ENCODE peak calls at places on chromosomes 2 and 18, in seven cellular contexts. H, I, L, R, A, B and K are unnamed samples.

GRCh38 chr2:20604957-20605381 is 45.9 kb downstream of the HS1BP3 start:
- DNase-seq in H (no peak), I (peak), L (peak), R (peak), A (peak), B (peak), K (peak)

GRCh38 chr2:139790807-139791206 is 1010.6 kb upstream of the NXPH2 start:
- DNase-seq in H (no peak), I (no peak), L (no peak), R (peak), A (no peak), B (peak), K (peak)

GRCh38 chr18:74517236-74517630 is 17.1 kb upstream of the CNDP1 start:
- DNase-seq in H (no peak), I (no peak), L (peak), R (no peak), A (no peak), B (no peak), K (no peak)

GRCh38 chr2:65477590-65477989 is 45.2 kb upstream of the SPRED2 start:
- DNase-seq in H (no peak), I (no peak), L (no peak), R (peak), A (no peak), B (no peak), K (no peak)

GRCh38 chr2:20225294-20226151 is 593 bp upstream of the SDC1 start:
- DNase-seq in H (peak), I (peak), L (peak), R (peak), A (no peak), B (peak), K (peak)

GRCh38 chr2:173571887-173572680 is 217.4 kb downstream of the CDCA7 start:
- DNase-seq in H (no peak), I (no peak), L (no peak), R (peak), A (no peak), B (no peak), K (no peak)

GRCh38 chr18:44779893-44780292 is 99.2 kb downstream of the SETBP1 start:
- DNase-seq in H (no peak), I (no peak), L (no peak), R (no peak), A (no peak), B (no peak), K (no peak)

GRCh38 chr18:59141294-59142068 is 1.8 kb downstream of the SEC11C start:
- DNase-seq in H (no peak), I (no peak), L (no peak), R (no peak), A (no peak), B (no peak), K (no peak)

GRCh38 chr2:173066887-173067676 is 8.6 kb upstream of the MAP3K20 start:
- DNase-seq in H (no peak), I (no peak), L (no peak), R (no peak), A (no peak), B (no peak), K (no peak)

GRCh38 chr18:23399067-23399466 is 54.0 kb upstream of the RIOK3 start:
- DNase-seq in H (no peak), I (no peak), L (no peak), R (no peak), A (no peak), B (no peak), K (no peak)

GRCh38 chr2:43605079-43605655 is 9.3 kb upstream of the THADA start:
- DNase-seq in H (peak), I (peak), L (no peak), R (peak), A (no peak), B (peak), K (peak)

GRCh38 chr2:149039213-149039724 is 770 bp downstream of the LYPD6B start:
- DNase-seq in H (no peak), I (no peak), L (no peak), R (no peak), A (no peak), B (no peak), K (no peak)

GRCh38 chr2:159229476-159230144 is 56.9 kb downstream of the WDSUB1 start:
- DNase-seq in H (no peak), I (no peak), L (no peak), R (no peak), A (no peak), B (no peak), K (no peak)

DNA sequence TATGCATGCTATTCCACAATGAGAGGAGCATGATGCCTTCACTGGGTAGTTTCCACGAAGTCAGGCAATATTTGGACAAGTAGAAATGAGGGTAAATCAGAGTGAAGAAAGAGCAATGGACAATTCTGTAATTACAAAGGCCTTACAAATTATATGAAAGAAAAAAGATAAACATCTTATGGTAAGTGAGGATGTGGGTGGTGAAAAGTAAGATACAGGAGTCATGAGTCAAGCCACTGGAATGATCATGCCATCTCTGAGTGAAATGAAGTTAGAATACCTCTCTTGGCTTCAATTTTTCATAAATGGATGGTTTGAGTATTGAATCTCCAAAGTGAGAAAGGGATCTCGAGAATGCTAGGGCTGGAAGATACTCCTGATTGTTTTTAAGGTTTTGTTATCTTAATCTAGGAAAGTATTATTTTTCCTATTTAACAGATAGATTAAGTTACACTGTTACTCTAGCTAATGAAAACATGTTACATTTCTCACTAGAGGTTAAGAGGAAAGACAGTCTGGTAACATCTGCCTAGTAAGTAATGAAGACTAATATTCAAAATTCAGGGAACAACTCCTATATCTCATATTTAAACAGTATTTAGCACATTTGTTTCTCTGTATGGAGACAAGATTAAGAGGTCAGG is 2.1 kb downstream of the GALNT3 start:
- DNase-seq in H (no peak), I (no peak), L (no peak), R (peak), A (no peak), B (no peak), K (peak)
- H3K4me3 ChIP-seq in H (no peak), I (no peak), L (peak), R (no peak), A (no peak), B (no peak), K (no peak)

GRCh38 chr18:68679531-68679930 is 35.4 kb downstream of the TMX3 start:
- DNase-seq in H (no peak), I (no peak), L (no peak), R (peak), A (peak), B (no peak), K (no peak)

GRCh38 chr18:68676913-68677312 is 38.0 kb downstream of the TMX3 start:
- DNase-seq in H (no peak), I (no peak), L (no peak), R (peak), A (no peak), B (peak), K (no peak)
- TF ChIP-seq CTCF in H (no peak), I (no peak), L (no peak), R (no peak), A (peak), B (peak), K (peak)

GRCh38 chr2:205510345-205510744 is 172.0 kb upstream of the NRP2 start:
- DNase-seq in H (no peak), I (no peak), L (no peak), R (no peak), A (no peak), B (no peak), K (no peak)
- H3K4me3 ChIP-seq in H (no peak), I (no peak), L (no peak), R (no peak), A (no peak), B (no peak), K (no peak)

DNA sequence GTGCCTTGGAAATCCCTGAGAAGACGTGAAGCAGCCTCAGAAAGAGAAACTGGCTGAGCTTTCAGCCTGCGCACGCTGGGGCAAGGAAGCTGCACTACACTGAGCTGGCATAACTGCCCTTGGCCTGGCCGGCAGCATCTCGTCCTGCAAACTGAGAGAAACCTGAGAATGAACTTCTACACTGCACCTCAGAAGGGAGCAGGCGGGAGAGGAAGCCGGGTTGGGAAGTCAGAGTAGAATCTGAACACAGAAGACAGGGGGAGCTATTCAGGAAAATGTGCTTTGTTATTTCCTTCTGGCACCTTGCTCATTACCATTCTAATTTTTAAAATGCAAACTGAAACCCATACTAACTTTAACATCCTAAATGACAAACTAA is 70.9 kb downstream of the ZEB2 start:
- DNase-seq in H (no peak), I (no peak), L (peak), R (no peak), A (no peak), B (no peak), K (no peak)
- TF ChIP-seq CTCF in H (peak), I (no peak), L (peak), R (peak), A (peak), B (no peak), K (peak)

GRCh38 chr2:46131-46470 is 204 bp downstream of the FAM110C start:
- DNase-seq in H (no peak), I (no peak), L (no peak), R (no peak), A (no peak), B (no peak), K (no peak)
- H3K4me3 ChIP-seq in H (peak), I (peak), L (peak), R (no peak), A (no peak), B (no peak), K (no peak)